ENCODE peak calls at places on chromosomes 3 and 15, in five cellular contexts. L is amniotic epithelial cell, T is H7, J is coronary artery, Z is bronchial epithelial cell. E is an unnamed sample.

GRCh38 chr3:33940149-33940548 is 141.7 kb downstream of the PDCD6IP start:
- DNase-seq in L (no peak), T (no peak), J (no peak), Z (peak; percentile 98), E (no peak)

GRCh38 chr15:27744651-27745050 is 354.5 kb downstream of the OCA2 start:
- DNase-seq in L (no peak), T (no peak), J (no peak), Z (no peak), E (no peak)

GRCh38 chr15:62066663-62067447 is at the start of gene C2CD4A:
- DNase-seq in L (peak; percentile 54), T (peak; percentile 81), J (no peak), Z (peak; percentile 58), E (peak; percentile 95)

GRCh38 chr15:77983708-77984445 is 93.6 kb downstream of the TBC1D2B start:
- DNase-seq in L (no peak), T (peak; percentile 65), J (no peak), Z (no peak), E (peak; percentile 16)

GRCh38 chr3:72633101-72633500 is 215.1 kb downstream of the SHQ1 start:
- DNase-seq in L (no peak), T (no peak), J (no peak), Z (no peak), E (no peak)

GRCh38 chr3:12706504-12707253 is 42.8 kb upstream of the RAF1 start:
- DNase-seq in L (peak; percentile 78), T (peak; percentile 80), J (no peak), Z (peak; percentile 78), E (peak; percentile 74)

GRCh38 chr15:49179433-49180190 is 9.6 kb downstream of the GALK2 start:
- DNase-seq in L (no peak), T (no peak), J (no peak), Z (peak; percentile 5), E (no peak)

GRCh38 chr15:61227269-61228024 is 1.7 kb downstream of the RORA start:
- DNase-seq in L (peak; percentile 29), T (peak; percentile 75), J (no peak), Z (peak; percentile 17), E (peak; percentile 31)

GRCh38 chr3:44825264-44825925 is 36.3 kb upstream of the TMEM42 start:
- DNase-seq in L (peak; percentile 84), T (no peak), J (no peak), Z (peak; percentile 88), E (no peak)

GRCh38 chr15:85330941-85331588 is 49.3 kb upstream of the AKAP13 start:
- DNase-seq in L (peak; percentile 95), T (peak; percentile 79), J (peak; percentile 90), Z (peak; percentile 86), E (peak; percentile 24)

GRCh38 chr15:64552281-64552948 is 92.0 kb downstream of the ZNF609 start:
- DNase-seq in L (no peak), T (no peak), J (no peak), Z (no peak), E (no peak)

GRCh38 chr3:88678747-88679146 is 428.7 kb upstream of the EPHA3 start:
- DNase-seq in L (no peak), T (peak; percentile 5), J (no peak), Z (no peak), E (no peak)

GRCh38 chr15:81523867-81524266 is 149.9 kb upstream of the TMC3 start:
- DNase-seq in L (no peak), T (no peak), J (no peak), Z (no peak), E (no peak)

GRCh38 chr3:20760981-20761380 is 575.0 kb upstream of the SGO1 start:
- DNase-seq in L (no peak), T (no peak), J (no peak), Z (peak; percentile 4), E (no peak)

GRCh38 chr3:113597611-113598382 is 65.4 kb downstream of the SIDT1 start:
- DNase-seq in L (no peak), T (no peak), J (no peak), Z (no peak), E (no peak)

GRCh38 chr3:155334897-155335883 is 41.7 kb upstream of the STRIT1 start:
- DNase-seq in L (peak; percentile 63), T (no peak), J (no peak), Z (no peak), E (peak; percentile 45)

GRCh38 chr15:42159381-42160015 is 3.1 kb upstream of the PLA2G4F start:
- DNase-seq in L (no peak), T (no peak), J (no peak), Z (no peak), E (peak; percentile 38)

E was measured in dermis microvascular lymphatic vessel endothelial cell.